ENCODE peak calls at places on chromosomes 7 and 10, in nine cellular contexts. D is effector CD4-positive, alpha-beta T cell; N is RWPE2; A is germinal center; F is progenitor cell of endocrine pancreas; E is EH; J is activated naive CD4-positive, alpha-beta T cell; R is GM20000; T is posterior cingulate gyrus. L is an unnamed sample.

GRCh38 chr7:78769551-78770101 is 683.8 kb downstream of the MAGI2 start:
- DNase-seq in D (no peak), N (no peak), A (peak; percentile 2), F (no peak), E (peak; percentile 26), J (no peak), R (peak; percentile 6), T (no peak), L (peak; percentile 63)

GRCh38 chr10:78420946-78421732 is 387.5 kb downstream of the RPS24 start:
- DNase-seq in D (no peak), N (no peak), A (no peak), F (no peak), E (no peak), J (no peak), R (no peak), T (no peak), L (no peak)

GRCh38 chr10:109934958-109935793 is 11.9 kb upstream of the XPNPEP1 start:
- DNase-seq in D (no peak), N (no peak), A (no peak), F (no peak), E (peak; percentile 44), J (no peak), R (no peak), T (no peak), L (no peak)

GRCh38 chr10:31483546-31483945 is 164.5 kb downstream of the ZEB1 start:
- DNase-seq in D (no peak), N (no peak), A (no peak), F (no peak), E (no peak), J (no peak), R (no peak), T (no peak), L (no peak)

GRCh38 chr7:101677421-101678137 is 48.5 kb upstream of the MYL10 start:
- DNase-seq in D (no peak), N (no peak), A (no peak), F (no peak), E (peak; percentile 77), J (no peak), R (no peak), T (no peak), L (no peak)

GRCh38 chr10:63593576-63593975 is 72.4 kb downstream of the REEP3 start:
- DNase-seq in D (no peak), N (no peak), A (no peak), F (no peak), E (peak; percentile 29), J (no peak), R (no peak), T (no peak), L (no peak)

GRCh38 chr10:116654816-116655215 is 34.1 kb downstream of the PNLIPRP2 start:
- DNase-seq in D (no peak), N (no peak), A (peak; percentile 12), F (no peak), E (no peak), J (no peak), R (no peak), T (no peak), L (no peak)

GRCh38 chr10:6871128-6871527 is 291.1 kb upstream of the PRKCQ start:
- DNase-seq in D (no peak), N (no peak), A (no peak), F (no peak), E (no peak), J (no peak), R (no peak), T (no peak), L (no peak)

GRCh38 chr10:16941865-16942264 is 124.6 kb upstream of the RSU1 start:
- DNase-seq in D (no peak), N (no peak), A (no peak), F (no peak), E (peak; percentile 51), J (no peak), R (no peak), T (no peak), L (no peak)

GRCh38 chr10:5894873-5895272 is 4.8 kb downstream of the FBH1 start:
- DNase-seq in D (no peak), N (no peak), A (no peak), F (no peak), E (no peak), J (no peak), R (no peak), T (no peak), L (no peak)

GRCh38 chr7:128673571-128673970 is 1.5 kb downstream of the GARIN1A start:
- DNase-seq in D (no peak), N (no peak), A (no peak), F (no peak), E (no peak), J (no peak), R (no peak), T (no peak), L (no peak)

GRCh38 chr7:134298902-134299683 is 17.6 kb downstream of the SLC35B4 start:
- DNase-seq in D (no peak), N (no peak), A (no peak), F (no peak), E (peak; percentile 32), J (no peak), R (no peak), T (peak; percentile 62), L (peak; percentile 85)

GRCh38 chr7:137592232-137592896 is 248.8 kb upstream of the PTN start:
- DNase-seq in D (no peak), N (no peak), A (no peak), F (peak; percentile 42), E (peak; percentile 81), J (no peak), R (peak; percentile 39), T (peak; percentile 49), L (peak; percentile 45)

GRCh38 chr7:140435252-140435895 is 31.5 kb downstream of the RAB19 start:
- DNase-seq in D (no peak), N (no peak), A (no peak), F (no peak), E (no peak), J (no peak), R (no peak), T (no peak), L (no peak)

GRCh38 chr10:124935946-124936345 is 6.0 kb upstream of the ZRANB1 start:
- DNase-seq in D (no peak), N (no peak), A (no peak), F (no peak), E (peak; percentile 39), J (no peak), R (no peak), T (no peak), L (no peak)

GRCh38 chr7:844043-844442 is 11.8 kb downstream of the SUN1 start:
- DNase-seq in D (no peak), N (peak; percentile 51), A (no peak), F (no peak), E (no peak), J (no peak), R (no peak), T (no peak), L (no peak)

GRCh38 chr7:28533731-28534531 is 121.6 kb downstream of the CREB5 start:
- DNase-seq in D (no peak), N (no peak), A (no peak), F (no peak), E (no peak), J (no peak), R (no peak), T (no peak), L (peak; percentile 83)

GRCh38 chr7:103445228-103446020 is 583 bp downstream of the SLC26A5 start:
- DNase-seq in D (no peak), N (no peak), A (peak; percentile 15), F (no peak), E (peak; percentile 5), J (no peak), R (no peak), T (no peak), L (no peak)

GRCh38 chr7:98357751-98358161 is 43.1 kb downstream of the BAIAP2L1 start:
- DNase-seq in D (no peak), N (no peak), A (no peak), F (no peak), E (peak; percentile 53), J (no peak), R (no peak), T (no peak), L (no peak)

GRCh38 chr10:117342638-117343037 is 32.6 kb downstream of the PDZD8 start:
- DNase-seq in D (no peak), N (no peak), A (no peak), F (no peak), E (peak; percentile 94), J (no peak), R (no peak), T (no peak), L (no peak)

GRCh38 chr10:72308320-72308987 is 34.7 kb downstream of the DDIT4 start:
- DNase-seq in D (no peak), N (no peak), A (no peak), F (no peak), E (peak; percentile 79), J (no peak), R (no peak), T (no peak), L (no peak)

GRCh38 chr10:132002004-132002403 is 20.3 kb upstream of the BNIP3 start:
- DNase-seq in D (no peak), N (no peak), A (no peak), F (no peak), E (no peak), J (no peak), R (no peak), T (no peak), L (no peak)

GRCh38 chr7:134366481-134366880 is 49.8 kb upstream of the SLC35B4 start:
- DNase-seq in D (no peak), N (no peak), A (no peak), F (no peak), E (no peak), J (no peak), R (no peak), T (no peak), L (no peak)

GRCh38 chr10:118595598-118596425 is at the start of gene PRLHR:
- DNase-seq in D (no peak), N (no peak), A (no peak), F (peak; percentile 66), E (peak; percentile 25), J (no peak), R (no peak), T (no peak), L (no peak)

GRCh38 chr7:13872751-13873150 is 116.7 kb downstream of the ETV1 start:
- DNase-seq in D (no peak), N (no peak), A (no peak), F (no peak), E (no peak), J (no peak), R (no peak), T (no peak), L (no peak)

L was measured in putamen.